ENCODE peak calls at places on chromosomes 12 and 14, in six cellular contexts. One of them, this sample, is unnamed. For H3K4me1 and H3K36me3, the result is how much of the 10 kb centered on the place peaks cover.

GRCh38 chr12:54136844-54137580 is 51.8 kb downstream of the SMUG1 start:
- DNase-seq in CD8-positive, alpha-beta memory T cell: no peak
- DNase-seq in endodermal cell: no peak
- DNase-seq in aorta: peak
- DNase-seq in neural progenitor cell: no peak
- DNase-seq in fibroblast of lung: no peak
- DNase-seq in this sample: no peak

GRCh38 chr12:56374726-56375597 is 12.3 kb upstream of the APOF start:
- DNase-seq in CD8-positive, alpha-beta memory T cell: no peak
- DNase-seq in endodermal cell: no peak
- DNase-seq in aorta: peak
- DNase-seq in neural progenitor cell: no peak
- DNase-seq in fibroblast of lung: no peak
- DNase-seq in this sample: no peak

GRCh38 chr14:61101803-61102548 is 120.9 kb downstream of the SLC38A6 start:
- DNase-seq in CD8-positive, alpha-beta memory T cell: no peak
- DNase-seq in endodermal cell: peak
- DNase-seq in aorta: no peak
- DNase-seq in neural progenitor cell: no peak
- DNase-seq in fibroblast of lung: peak
- DNase-seq in this sample: no peak

GRCh38 chr14:70641548-70642312 is at the start of gene TTC9:
- DNase-seq in CD8-positive, alpha-beta memory T cell: no peak
- DNase-seq in endodermal cell: peak
- DNase-seq in aorta: peak
- DNase-seq in neural progenitor cell: peak
- DNase-seq in fibroblast of lung: no peak
- DNase-seq in this sample: peak

GRCh38 chr12:124927325-124928094 is 13.1 kb upstream of the UBC start:
- DNase-seq in CD8-positive, alpha-beta memory T cell: peak
- DNase-seq in endodermal cell: peak
- DNase-seq in aorta: peak
- DNase-seq in neural progenitor cell: peak
- DNase-seq in fibroblast of lung: peak
- DNase-seq in this sample: peak

GRCh38 chr12:124125472-124125871 is 152.5 kb downstream of the ZNF664 start:
- DNase-seq in CD8-positive, alpha-beta memory T cell: no peak
- DNase-seq in endodermal cell: peak
- DNase-seq in aorta: no peak
- DNase-seq in neural progenitor cell: no peak
- DNase-seq in fibroblast of lung: no peak
- DNase-seq in this sample: peak

GRCh38 chr14:73049428-73049827 is 8.9 kb upstream of the RBM25 start:
- DNase-seq in CD8-positive, alpha-beta memory T cell: no peak
- DNase-seq in endodermal cell: no peak
- DNase-seq in aorta: no peak
- DNase-seq in neural progenitor cell: peak
- DNase-seq in fibroblast of lung: peak
- DNase-seq in this sample: no peak

GRCh38 chr12:57810450-57810849 is 8.1 kb downstream of the AVIL start:
- DNase-seq in CD8-positive, alpha-beta memory T cell: no peak
- DNase-seq in endodermal cell: no peak
- DNase-seq in aorta: no peak
- DNase-seq in neural progenitor cell: no peak
- DNase-seq in fibroblast of lung: peak
- DNase-seq in this sample: no peak

GRCh38 chr12:127336416-127336815 is 930.6 kb upstream of the TMEM132C start:
- DNase-seq in CD8-positive, alpha-beta memory T cell: no peak
- DNase-seq in endodermal cell: no peak
- DNase-seq in aorta: no peak
- DNase-seq in neural progenitor cell: no peak
- DNase-seq in fibroblast of lung: no peak
- DNase-seq in this sample: no peak

GRCh38 chr12:120497524-120498150 is 1.7 kb downstream of the DYNLL1 start:
- DNase-seq in CD8-positive, alpha-beta memory T cell: no peak
- DNase-seq in endodermal cell: no peak
- DNase-seq in aorta: no peak
- DNase-seq in neural progenitor cell: no peak
- DNase-seq in fibroblast of lung: peak
- DNase-seq in this sample: no peak

GRCh38 chr14:76136476-76137160 is 15.1 kb upstream of the GPATCH2L start:
- DNase-seq in CD8-positive, alpha-beta memory T cell: no peak
- DNase-seq in endodermal cell: peak
- DNase-seq in aorta: no peak
- DNase-seq in neural progenitor cell: no peak
- DNase-seq in fibroblast of lung: no peak
- DNase-seq in this sample: no peak

GRCh38 chr12:44835641-44836379 is 40.3 kb downstream of the NELL2 start:
- DNase-seq in CD8-positive, alpha-beta memory T cell: no peak
- DNase-seq in endodermal cell: no peak
- DNase-seq in aorta: no peak
- DNase-seq in neural progenitor cell: no peak
- DNase-seq in fibroblast of lung: no peak
- DNase-seq in this sample: no peak

GRCh38 chr12:23399402-23399933 is 550.0 kb downstream of the SOX5 start:
- DNase-seq in CD8-positive, alpha-beta memory T cell: no peak
- DNase-seq in endodermal cell: no peak
- DNase-seq in aorta: no peak
- DNase-seq in neural progenitor cell: no peak
- DNase-seq in fibroblast of lung: no peak
- DNase-seq in this sample: no peak

GRCh38 chr12:92185052-92185451 is 39.4 kb upstream of the BTG1 start:
- DNase-seq in CD8-positive, alpha-beta memory T cell: no peak
- DNase-seq in endodermal cell: no peak
- DNase-seq in aorta: no peak
- DNase-seq in neural progenitor cell: no peak
- DNase-seq in fibroblast of lung: no peak
- DNase-seq in this sample: no peak

GRCh38 chr14:67673451-67673850 is 981 bp downstream of the VTI1B start:
- DNase-seq in CD8-positive, alpha-beta memory T cell: no peak
- DNase-seq in endodermal cell: no peak
- DNase-seq in aorta: no peak
- DNase-seq in neural progenitor cell: no peak
- DNase-seq in fibroblast of lung: no peak
- DNase-seq in this sample: no peak

GRCh38 chr12:59005195-59005961 is 85.1 kb upstream of the LRIG3 start:
- DNase-seq in CD8-positive, alpha-beta memory T cell: no peak
- DNase-seq in endodermal cell: no peak
- DNase-seq in aorta: no peak
- DNase-seq in neural progenitor cell: no peak
- DNase-seq in fibroblast of lung: peak
- DNase-seq in this sample: no peak

GRCh38 chr12:119176267-119177055 is 2.3 kb upstream of the HSPB8 start:
- DNase-seq in CD8-positive, alpha-beta memory T cell: no peak
- DNase-seq in endodermal cell: peak
- DNase-seq in aorta: peak
- DNase-seq in neural progenitor cell: peak
- DNase-seq in fibroblast of lung: peak
- DNase-seq in this sample: no peak

GRCh38 chr12:30985814-30986452 is 59.4 kb downstream of the TSPAN11 start:
- DNase-seq in CD8-positive, alpha-beta memory T cell: no peak
- DNase-seq in endodermal cell: peak
- DNase-seq in aorta: no peak
- DNase-seq in neural progenitor cell: peak
- DNase-seq in fibroblast of lung: peak
- DNase-seq in this sample: peak

GRCh38 chr14:22821193-22822016 is 6.2 kb upstream of the SLC7A7 start:
- DNase-seq in CD8-positive, alpha-beta memory T cell: no peak
- DNase-seq in endodermal cell: peak
- DNase-seq in aorta: no peak
- DNase-seq in neural progenitor cell: no peak
- DNase-seq in fibroblast of lung: no peak
- DNase-seq in this sample: no peak

GRCh38 chr14:67387195-67387594 is 24.8 kb downstream of the PLEK2 start:
- DNase-seq in CD8-positive, alpha-beta memory T cell: no peak
- DNase-seq in endodermal cell: no peak
- DNase-seq in aorta: no peak
- DNase-seq in neural progenitor cell: no peak
- DNase-seq in fibroblast of lung: no peak
- DNase-seq in this sample: no peak

GRCh38 chr12:12323606-12324005 is 26.4 kb downstream of the MANSC1 start:
- DNase-seq in CD8-positive, alpha-beta memory T cell: no peak
- DNase-seq in endodermal cell: no peak
- DNase-seq in aorta: no peak
- DNase-seq in neural progenitor cell: no peak
- DNase-seq in fibroblast of lung: no peak
- DNase-seq in this sample: no peak

GRCh38 chr14:58460772-58461171 is 33.3 kb downstream of the KIAA0586 start:
- DNase-seq in CD8-positive, alpha-beta memory T cell: no peak
- DNase-seq in endodermal cell: no peak
- DNase-seq in aorta: no peak
- DNase-seq in neural progenitor cell: no peak
- DNase-seq in fibroblast of lung: no peak
- DNase-seq in this sample: no peak

GRCh38 chr12:10968765-10969456 is 17.8 kb downstream of the TAS2R50 start:
- DNase-seq in CD8-positive, alpha-beta memory T cell: no peak
- DNase-seq in endodermal cell: no peak
- DNase-seq in aorta: peak
- DNase-seq in neural progenitor cell: no peak
- DNase-seq in fibroblast of lung: peak
- DNase-seq in this sample: no peak

GRCh38 chr14:66634876-66635275 is 126.9 kb downstream of the GPHN start:
- DNase-seq in CD8-positive, alpha-beta memory T cell: no peak
- DNase-seq in endodermal cell: no peak
- DNase-seq in aorta: no peak
- DNase-seq in neural progenitor cell: no peak
- DNase-seq in fibroblast of lung: no peak
- DNase-seq in this sample: no peak

GRCh38 chr14:39265032-39265431 is 31.3 kb downstream of the MIA2 start:
- DNase-seq in CD8-positive, alpha-beta memory T cell: no peak
- DNase-seq in endodermal cell: no peak
- DNase-seq in aorta: no peak
- DNase-seq in neural progenitor cell: no peak
- DNase-seq in fibroblast of lung: peak
- DNase-seq in this sample: no peak

GRCh38 chr12:122893208-122894151 is 2.4 kb downstream of the VPS37B start:
- DNase-seq in CD8-positive, alpha-beta memory T cell: no peak
- DNase-seq in endodermal cell: no peak
- DNase-seq in aorta: no peak
- DNase-seq in neural progenitor cell: no peak
- DNase-seq in fibroblast of lung: no peak
- DNase-seq in this sample: no peak

GRCh38 chr12:122894173-122895121 is 1.5 kb downstream of the VPS37B start:
- DNase-seq in CD8-positive, alpha-beta memory T cell: peak
- DNase-seq in endodermal cell: no peak
- DNase-seq in aorta: no peak
- DNase-seq in neural progenitor cell: no peak
- DNase-seq in fibroblast of lung: no peak
- DNase-seq in this sample: no peak

GRCh38 chr12:122895757-122896636 is at the start of gene VPS37B:
- DNase-seq in CD8-positive, alpha-beta memory T cell: peak
- DNase-seq in endodermal cell: peak
- DNase-seq in aorta: peak
- DNase-seq in neural progenitor cell: peak
- DNase-seq in fibroblast of lung: peak
- DNase-seq in this sample: peak

GRCh38 chr12:122895290-122895689 is 634 bp downstream of the VPS37B start:
- DNase-seq in CD8-positive, alpha-beta memory T cell: no peak
- DNase-seq in endodermal cell: no peak
- DNase-seq in aorta: no peak
- DNase-seq in neural progenitor cell: no peak
- DNase-seq in fibroblast of lung: no peak
- DNase-seq in this sample: no peak

GRCh38 chr12:122896662-122897061 is 738 bp upstream of the VPS37B start:
- DNase-seq in CD8-positive, alpha-beta memory T cell: no peak
- DNase-seq in endodermal cell: no peak
- DNase-seq in aorta: no peak
- DNase-seq in neural progenitor cell: no peak
- DNase-seq in fibroblast of lung: no peak
- DNase-seq in this sample: no peak
- H3K4me1 ChIP-seq in CD8-positive, alpha-beta memory T cell: half or more
- H3K4me1 ChIP-seq in endodermal cell: under half
- H3K4me1 ChIP-seq in aorta: under half
- H3K4me1 ChIP-seq in neural progenitor cell: under half
- H3K4me1 ChIP-seq in fibroblast of lung: under half
- H3K4me1 ChIP-seq in this sample: under half

GRCh38 chr12:109201496-109201885 is 85.1 kb downstream of the ACACB start:
- DNase-seq in CD8-positive, alpha-beta memory T cell: no peak
- DNase-seq in endodermal cell: no peak
- DNase-seq in aorta: peak
- DNase-seq in neural progenitor cell: no peak
- DNase-seq in fibroblast of lung: no peak
- DNase-seq in this sample: no peak
- H3K36me3 ChIP-seq in CD8-positive, alpha-beta memory T cell: under half
- H3K36me3 ChIP-seq in endodermal cell: under half
- H3K36me3 ChIP-seq in aorta: under half
- H3K36me3 ChIP-seq in neural progenitor cell: under half
- H3K36me3 ChIP-seq in fibroblast of lung: under half
- H3K36me3 ChIP-seq in this sample: under half

GRCh38 chr12:2753536-2753935 is 41.2 kb upstream of the FKBP4 start:
- DNase-seq in CD8-positive, alpha-beta memory T cell: no peak
- DNase-seq in endodermal cell: no peak
- DNase-seq in aorta: no peak
- DNase-seq in neural progenitor cell: peak
- DNase-seq in fibroblast of lung: no peak
- DNase-seq in this sample: no peak

GRCh38 chr12:2751686-2752085 is 43.1 kb upstream of the FKBP4 start:
- DNase-seq in CD8-positive, alpha-beta memory T cell: no peak
- DNase-seq in endodermal cell: peak
- DNase-seq in aorta: no peak
- DNase-seq in neural progenitor cell: peak
- DNase-seq in fibroblast of lung: no peak
- DNase-seq in this sample: no peak

GRCh38 chr12:2756756-2757155 is 38.0 kb upstream of the FKBP4 start:
- DNase-seq in CD8-positive, alpha-beta memory T cell: no peak
- DNase-seq in endodermal cell: peak
- DNase-seq in aorta: peak
- DNase-seq in neural progenitor cell: no peak
- DNase-seq in fibroblast of lung: no peak
- DNase-seq in this sample: no peak

GRCh38 chr12:2752676-2753371 is 41.9 kb upstream of the FKBP4 start:
- DNase-seq in CD8-positive, alpha-beta memory T cell: peak
- DNase-seq in endodermal cell: peak
- DNase-seq in aorta: peak
- DNase-seq in neural progenitor cell: peak
- DNase-seq in fibroblast of lung: peak
- DNase-seq in this sample: peak

DNA sequence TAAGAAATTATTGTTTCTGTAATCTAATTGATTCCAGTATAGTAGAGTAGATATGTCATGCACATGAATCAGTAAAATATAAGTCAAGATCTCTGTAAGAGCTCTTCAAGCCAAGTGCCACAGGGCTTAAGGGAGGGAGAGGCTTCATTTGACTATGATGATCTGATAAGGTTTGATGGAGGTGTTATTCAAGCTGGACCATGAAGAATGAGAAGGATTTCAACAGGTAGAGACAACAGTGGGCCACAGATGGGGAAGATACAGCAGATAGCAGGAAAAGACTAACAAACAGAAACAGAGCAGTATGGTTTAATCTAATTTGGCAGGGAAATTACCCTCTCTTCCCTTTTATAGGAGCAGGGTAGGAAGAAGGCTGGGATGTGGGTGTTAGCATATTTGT is 40.6 kb upstream of the FKBP4 start:
- DNase-seq in CD8-positive, alpha-beta memory T cell: no peak
- DNase-seq in endodermal cell: no peak
- DNase-seq in aorta: no peak
- DNase-seq in neural progenitor cell: no peak
- DNase-seq in fibroblast of lung: no peak
- DNase-seq in this sample: no peak
- H3K4me1 ChIP-seq in CD8-positive, alpha-beta memory T cell: under half
- H3K4me1 ChIP-seq in endodermal cell: under half
- H3K4me1 ChIP-seq in aorta: under half
- H3K4me1 ChIP-seq in neural progenitor cell: under half
- H3K4me1 ChIP-seq in fibroblast of lung: under half
- H3K4me1 ChIP-seq in this sample: under half

GRCh38 chr14:102885686-102886447 is 36.6 kb upstream of the AMN start:
- DNase-seq in CD8-positive, alpha-beta memory T cell: no peak
- DNase-seq in endodermal cell: no peak
- DNase-seq in aorta: no peak
- DNase-seq in neural progenitor cell: no peak
- DNase-seq in fibroblast of lung: no peak
- DNase-seq in this sample: no peak
- H3K36me3 ChIP-seq in CD8-positive, alpha-beta memory T cell: under half
- H3K36me3 ChIP-seq in endodermal cell: under half
- H3K36me3 ChIP-seq in aorta: under half
- H3K36me3 ChIP-seq in neural progenitor cell: under half
- H3K36me3 ChIP-seq in fibroblast of lung: under half
- H3K36me3 ChIP-seq in this sample: under half